ENCODE peak calls at places on chromosome X, in eight cellular contexts. C is fibroblast of mammary gland, G is transverse colon, L is uterus, B is kidney epithelial cell, E is fibroblast of lung, Z is A549, X is endothelial cell of umbilical vein. R is an unnamed sample.

GRCh38 chrX:120419465-120419864 is 49.6 kb downstream of the LAMP2 start:
- DNase-seq in C (no peak), G (peak), L (no peak), B (no peak), E (no peak), Z (no peak), X (no peak), R (no peak)

GRCh38 chrX:151830911-151831310 is 81.8 kb upstream of the MAGEA4 start:
- DNase-seq in C (no peak), G (no peak), L (no peak), B (no peak), E (no peak), Z (no peak), X (peak), R (no peak)

GRCh38 chrX:538311-538710 is 92.3 kb upstream of the SHOX start:
- DNase-seq in C (no peak), G (no peak), L (no peak), B (no peak), E (no peak), Z (no peak), X (no peak), R (peak)

GRCh38 chrX:102126863-102127262 is 1.4 kb downstream of the TCEAL2 start:
- DNase-seq in C (no peak), G (no peak), L (no peak), B (no peak), E (no peak), Z (no peak), X (no peak), R (no peak)

GRCh38 chrX:84223261-84223660 is 35.3 kb upstream of the RPS6KA6 start:
- DNase-seq in C (no peak), G (no peak), L (no peak), B (no peak), E (no peak), Z (no peak), X (no peak), R (no peak)

GRCh38 chrX:30196322-30196721 is 19.0 kb upstream of the MAGEB2 start:
- DNase-seq in C (no peak), G (no peak), L (no peak), B (no peak), E (peak), Z (peak), X (peak), R (no peak)

GRCh38 chrX:14777484-14777883 is 95.4 kb downstream of the FANCB start:
- DNase-seq in C (peak), G (no peak), L (no peak), B (no peak), E (peak), Z (no peak), X (no peak), R (peak)

GRCh38 chrX:71997320-71997719 is 86.7 kb downstream of the NHSL2 start:
- DNase-seq in C (no peak), G (no peak), L (no peak), B (no peak), E (no peak), Z (no peak), X (no peak), R (peak)

GRCh38 chrX:143429021-143429570 is 88.2 kb downstream of the SPANXN3 start:
- DNase-seq in C (peak), G (no peak), L (no peak), B (peak), E (no peak), Z (no peak), X (no peak), R (peak)

GRCh38 chrX:10103023-10103422 is 53.8 kb upstream of the CLCN4 start:
- DNase-seq in C (peak), G (no peak), L (no peak), B (peak), E (no peak), Z (no peak), X (no peak), R (peak)

GRCh38 chrX:112048707-112049106 is 33.9 kb downstream of the TRPC5 start:
- DNase-seq in C (no peak), G (no peak), L (no peak), B (no peak), E (no peak), Z (no peak), X (no peak), R (no peak)

GRCh38 chrX:110412971-110413726 is 54.5 kb downstream of the RTL9 start:
- DNase-seq in C (peak), G (peak), L (peak), B (no peak), E (peak), Z (peak), X (peak), R (no peak)

GRCh38 chrX:53584891-53585290 is 101.6 kb downstream of the HUWE1 start:
- DNase-seq in C (no peak), G (no peak), L (no peak), B (no peak), E (no peak), Z (no peak), X (no peak), R (no peak)

GRCh38 chrX:45322382-45322781 is 121.7 kb upstream of the DIPK2B start:
- DNase-seq in C (peak), G (peak), L (peak), B (peak), E (peak), Z (peak), X (peak), R (peak)

GRCh38 chrX:101287402-101287801 is 3.7 kb downstream of the TAF7L start:
- DNase-seq in C (peak), G (no peak), L (no peak), B (peak), E (peak), Z (peak), X (peak), R (peak)

GRCh38 chrX:148609766-148610698 is 109.6 kb downstream of the AFF2 start:
- DNase-seq in C (no peak), G (no peak), L (no peak), B (no peak), E (no peak), Z (no peak), X (no peak), R (no peak)

GRCh38 chrX:130516123-130516522 is 114.3 kb downstream of the RBMX2 start:
- DNase-seq in C (no peak), G (no peak), L (no peak), B (no peak), E (no peak), Z (no peak), X (no peak), R (no peak)

GRCh38 chrX:19017271-19017670 is 33.4 kb upstream of the PHKA2 start:
- DNase-seq in C (peak), G (no peak), L (no peak), B (no peak), E (peak), Z (peak), X (no peak), R (peak)

GRCh38 chrX:13471269-13471668 is 98.1 kb upstream of the EGFL6 start:
- DNase-seq in C (no peak), G (no peak), L (no peak), B (no peak), E (no peak), Z (no peak), X (no peak), R (no peak)

GRCh38 chrX:10755477-10756334 is 135.3 kb upstream of the MID1 start:
- DNase-seq in C (peak), G (no peak), L (peak), B (peak), E (peak), Z (peak), X (peak), R (peak)

GRCh38 chrX:66544181-66544580 is 94.7 kb downstream of the EDA2R start:
- DNase-seq in C (no peak), G (no peak), L (no peak), B (no peak), E (no peak), Z (no peak), X (no peak), R (no peak)

GRCh38 chrX:51852096-51852495 is 41.3 kb upstream of the MAGED1 start:
- DNase-seq in C (no peak), G (no peak), L (no peak), B (no peak), E (no peak), Z (no peak), X (no peak), R (no peak)
- H3K4me3 ChIP-seq in C (no peak), G (no peak), L (no peak), B (no peak), E (no peak), Z (no peak), X (no peak), R (no peak)

GRCh38 chrX:63503541-63503940 is 152.4 kb upstream of the SPIN4 start:
- DNase-seq in C (peak), G (no peak), L (no peak), B (no peak), E (no peak), Z (no peak), X (peak), R (peak)

GRCh38 chrX:63508668-63509067 is 157.5 kb upstream of the SPIN4 start:
- DNase-seq in C (no peak), G (no peak), L (no peak), B (no peak), E (no peak), Z (no peak), X (no peak), R (no peak)

GRCh38 chrX:63511361-63511760 is 160.2 kb upstream of the SPIN4 start:
- DNase-seq in C (no peak), G (no peak), L (no peak), B (no peak), E (no peak), Z (no peak), X (no peak), R (no peak)

GRCh38 chrX:63506320-63506719 is 155.2 kb upstream of the SPIN4 start:
- DNase-seq in C (peak), G (no peak), L (no peak), B (no peak), E (peak), Z (no peak), X (peak), R (peak)
- TF ChIP-seq CTCF in C (peak), G (peak), L (peak), B (no peak), E (no peak), Z (peak), X (peak), R (peak)

GRCh38 chrX:149829751-149830191 is 48.0 kb downstream of the MAGEA9 start:
- DNase-seq in C (peak), G (no peak), L (no peak), B (no peak), E (peak), Z (no peak), X (no peak), R (peak)
- H3K4me3 ChIP-seq in C (no peak), G (no peak), L (peak), B (peak), E (no peak), Z (no peak), X (no peak), R (no peak)

DNA sequence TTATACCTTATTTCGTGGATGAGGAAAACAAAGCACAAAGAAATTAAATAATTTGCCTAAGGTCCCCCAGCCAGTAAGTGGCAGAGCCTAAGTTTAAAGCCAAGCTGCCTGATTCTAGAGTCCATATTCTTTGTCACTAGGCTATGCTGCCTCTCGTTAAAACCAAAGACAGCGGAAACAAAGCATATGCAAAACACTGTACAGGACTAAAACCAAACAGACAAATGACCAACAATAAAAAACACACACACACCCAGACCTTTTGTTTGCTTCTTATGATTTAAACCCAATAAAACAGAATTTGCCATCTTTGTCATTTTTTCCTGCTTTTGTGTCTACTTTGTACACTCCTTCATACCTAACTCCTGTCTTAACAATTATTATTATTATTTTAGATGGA is 10.1 kb upstream of the VSIG1 start:
- DNase-seq in C (no peak), G (no peak), L (no peak), B (no peak), E (no peak), Z (no peak), X (no peak), R (no peak)
- TF ChIP-seq CTCF in C (no peak), G (no peak), L (no peak), B (no peak), E (no peak), Z (no peak), X (no peak), R (no peak)

R was measured in AG10803.